ENCODE peak calls at places on chromosome 12, in seven cellular contexts. One of them, this sample, is unnamed.

GRCh38 chr12:94609917-94610443 is 40.4 kb downstream of the TMCC3 start:
- DNase-seq in right cardiac atrium: no peak
- DNase-seq in NCI-H446: no peak
- DNase-seq in NCI-H1092: no peak
- DNase-seq in fibroblast of lung: no peak
- DNase-seq in A549: no peak
- DNase-seq in frontal cortex: no peak
- DNase-seq in this sample: no peak

GRCh38 chr12:48021485-48022179 is 17.4 kb upstream of the COL2A1 start:
- DNase-seq in right cardiac atrium: no peak
- DNase-seq in NCI-H446: no peak
- DNase-seq in NCI-H1092: no peak
- DNase-seq in fibroblast of lung: no peak
- DNase-seq in A549: no peak
- DNase-seq in frontal cortex: no peak
- DNase-seq in this sample: no peak

GRCh38 chr12:53956251-53956887 is 1.7 kb downstream of the HOXC12 start:
- DNase-seq in right cardiac atrium: no peak
- DNase-seq in NCI-H446: no peak
- DNase-seq in NCI-H1092: no peak
- DNase-seq in fibroblast of lung: no peak
- DNase-seq in A549: no peak
- DNase-seq in frontal cortex: no peak
- DNase-seq in this sample: no peak

GRCh38 chr12:91053951-91054715 is 3.7 kb downstream of the KERA start:
- DNase-seq in right cardiac atrium: no peak
- DNase-seq in NCI-H446: peak
- DNase-seq in NCI-H1092: no peak
- DNase-seq in fibroblast of lung: peak
- DNase-seq in A549: no peak
- DNase-seq in frontal cortex: no peak
- DNase-seq in this sample: no peak

GRCh38 chr12:89372584-89373370 is 20.5 kb upstream of the DUSP6 start:
- DNase-seq in right cardiac atrium: no peak
- DNase-seq in NCI-H446: no peak
- DNase-seq in NCI-H1092: no peak
- DNase-seq in fibroblast of lung: no peak
- DNase-seq in A549: no peak
- DNase-seq in frontal cortex: no peak
- DNase-seq in this sample: no peak

GRCh38 chr12:41184864-41185263 is 3.3 kb upstream of the PDZRN4 start:
- DNase-seq in right cardiac atrium: peak
- DNase-seq in NCI-H446: no peak
- DNase-seq in NCI-H1092: no peak
- DNase-seq in fibroblast of lung: no peak
- DNase-seq in A549: no peak
- DNase-seq in frontal cortex: no peak
- DNase-seq in this sample: no peak

GRCh38 chr12:52319097-52319496 is 2.1 kb downstream of the KRT83 start:
- DNase-seq in right cardiac atrium: no peak
- DNase-seq in NCI-H446: no peak
- DNase-seq in NCI-H1092: no peak
- DNase-seq in fibroblast of lung: no peak
- DNase-seq in A549: no peak
- DNase-seq in frontal cortex: no peak
- DNase-seq in this sample: no peak

GRCh38 chr12:98403936-98404335 is 111.5 kb upstream of the TMPO start:
- DNase-seq in right cardiac atrium: no peak
- DNase-seq in NCI-H446: no peak
- DNase-seq in NCI-H1092: no peak
- DNase-seq in fibroblast of lung: no peak
- DNase-seq in A549: no peak
- DNase-seq in frontal cortex: no peak
- DNase-seq in this sample: no peak

GRCh38 chr12:5827591-5827990 is 117.5 kb downstream of the ANO2 start:
- DNase-seq in right cardiac atrium: no peak
- DNase-seq in NCI-H446: no peak
- DNase-seq in NCI-H1092: no peak
- DNase-seq in fibroblast of lung: no peak
- DNase-seq in A549: no peak
- DNase-seq in frontal cortex: no peak
- DNase-seq in this sample: no peak

GRCh38 chr12:8828514-8829127 is 6.2 kb downstream of the A2ML1 start:
- DNase-seq in right cardiac atrium: no peak
- DNase-seq in NCI-H446: no peak
- DNase-seq in NCI-H1092: no peak
- DNase-seq in fibroblast of lung: peak
- DNase-seq in A549: no peak
- DNase-seq in frontal cortex: no peak
- DNase-seq in this sample: no peak

GRCh38 chr12:74021937-74022336 is 515.7 kb upstream of the ATXN7L3B start:
- DNase-seq in right cardiac atrium: peak
- DNase-seq in NCI-H446: peak
- DNase-seq in NCI-H1092: peak
- DNase-seq in fibroblast of lung: peak
- DNase-seq in A549: peak
- DNase-seq in frontal cortex: no peak
- DNase-seq in this sample: peak

GRCh38 chr12:87870061-87870460 is 159.1 kb downstream of the C12orf50 start:
- DNase-seq in right cardiac atrium: no peak
- DNase-seq in NCI-H446: no peak
- DNase-seq in NCI-H1092: no peak
- DNase-seq in fibroblast of lung: peak
- DNase-seq in A549: no peak
- DNase-seq in frontal cortex: no peak
- DNase-seq in this sample: no peak

GRCh38 chr12:71045781-71046180 is 112.0 kb downstream of the TSPAN8 start:
- DNase-seq in right cardiac atrium: no peak
- DNase-seq in NCI-H446: peak
- DNase-seq in NCI-H1092: no peak
- DNase-seq in fibroblast of lung: peak
- DNase-seq in A549: no peak
- DNase-seq in frontal cortex: no peak
- DNase-seq in this sample: no peak

GRCh38 chr12:54523637-54524036 is 25.8 kb upstream of the PDE1B start:
- DNase-seq in right cardiac atrium: no peak
- DNase-seq in NCI-H446: no peak
- DNase-seq in NCI-H1092: no peak
- DNase-seq in fibroblast of lung: no peak
- DNase-seq in A549: no peak
- DNase-seq in frontal cortex: no peak
- DNase-seq in this sample: no peak

GRCh38 chr12:93000026-93000425 is 70.9 kb upstream of the EEA1 start:
- DNase-seq in right cardiac atrium: no peak
- DNase-seq in NCI-H446: no peak
- DNase-seq in NCI-H1092: no peak
- DNase-seq in fibroblast of lung: no peak
- DNase-seq in A549: no peak
- DNase-seq in frontal cortex: no peak
- DNase-seq in this sample: no peak

GRCh38 chr12:3207858-3208257 is 130.7 kb downstream of the TSPAN9 start:
- DNase-seq in right cardiac atrium: no peak
- DNase-seq in NCI-H446: no peak
- DNase-seq in NCI-H1092: no peak
- DNase-seq in fibroblast of lung: no peak
- DNase-seq in A549: no peak
- DNase-seq in frontal cortex: no peak
- DNase-seq in this sample: peak

GRCh38 chr12:56020437-56021189 is at the start of gene IKZF4:
- DNase-seq in right cardiac atrium: peak
- DNase-seq in NCI-H446: no peak
- DNase-seq in NCI-H1092: no peak
- DNase-seq in fibroblast of lung: peak
- DNase-seq in A549: no peak
- DNase-seq in frontal cortex: peak
- DNase-seq in this sample: no peak

GRCh38 chr12:104604070-104604994 is 147.6 kb downstream of the CHST11 start:
- DNase-seq in right cardiac atrium: peak
- DNase-seq in NCI-H446: peak
- DNase-seq in NCI-H1092: no peak
- DNase-seq in fibroblast of lung: peak
- DNase-seq in A549: peak
- DNase-seq in frontal cortex: peak
- DNase-seq in this sample: no peak

GRCh38 chr12:116708826-116709756 is 28.8 kb downstream of the SPRING1 start:
- DNase-seq in right cardiac atrium: peak
- DNase-seq in NCI-H446: peak
- DNase-seq in NCI-H1092: peak
- DNase-seq in fibroblast of lung: peak
- DNase-seq in A549: peak
- DNase-seq in frontal cortex: peak
- DNase-seq in this sample: peak

GRCh38 chr12:121769831-121770301 is 23.6 kb downstream of the RHOF start:
- DNase-seq in right cardiac atrium: no peak
- DNase-seq in NCI-H446: no peak
- DNase-seq in NCI-H1092: no peak
- DNase-seq in fibroblast of lung: no peak
- DNase-seq in A549: no peak
- DNase-seq in frontal cortex: no peak
- DNase-seq in this sample: peak

GRCh38 chr12:55142896-55143870 is 17.0 kb downstream of the OR9K2 start:
- DNase-seq in right cardiac atrium: no peak
- DNase-seq in NCI-H446: peak
- DNase-seq in NCI-H1092: peak
- DNase-seq in fibroblast of lung: peak
- DNase-seq in A549: peak
- DNase-seq in frontal cortex: peak
- DNase-seq in this sample: peak

GRCh38 chr12:104750061-104750460 is 208.0 kb downstream of the SLC41A2 start:
- DNase-seq in right cardiac atrium: no peak
- DNase-seq in NCI-H446: no peak
- DNase-seq in NCI-H1092: no peak
- DNase-seq in fibroblast of lung: peak
- DNase-seq in A549: no peak
- DNase-seq in frontal cortex: no peak
- DNase-seq in this sample: no peak

GRCh38 chr12:122064034-122064777 is 14.3 kb upstream of the MLXIP start:
- DNase-seq in right cardiac atrium: peak
- DNase-seq in NCI-H446: peak
- DNase-seq in NCI-H1092: peak
- DNase-seq in fibroblast of lung: peak
- DNase-seq in A549: peak
- DNase-seq in frontal cortex: peak
- DNase-seq in this sample: peak

This sample was measured in NCI-H1694 treated with DMSO at 0.1 percent for 48 hours.